ENCODE peak calls at places on chromosomes 3 and 15, in six cellular contexts. K, E, Q, T, W and C are unnamed samples.

GRCh38 chr15:66907826-66908502 is 157.4 kb upstream of the SMAD3 start:
- DNase-seq in K (no peak), E (no peak), T (no peak), Q (peak), W (no peak), C (peak)

GRCh38 chr3:50390523-50391177 is 31.3 kb upstream of the TMEM115 start:
- DNase-seq in Q (no peak), E (peak), T (no peak), W (no peak), K (no peak), C (no peak)

GRCh38 chr3:72231439-72232196 is 446.7 kb upstream of the PROK2 start:
- DNase-seq in Q (peak), K (no peak), W (no peak), E (no peak), T (no peak), C (no peak)

GRCh38 chr15:51736646-51737537 is 563 bp downstream of the LYSMD2 start:
- DNase-seq in K (peak), Q (peak), T (peak), E (peak), W (no peak), C (no peak)

GRCh38 chr15:44536298-44536961 is 517 bp upstream of the EIF3J start:
- DNase-seq in K (peak), E (peak), W (peak), T (peak), Q (peak), C (peak)

GRCh38 chr15:80703965-80704364 is 8.9 kb downstream of the ABHD17C start:
- DNase-seq in K (no peak), E (no peak), T (no peak), W (no peak), Q (no peak), C (no peak)

GRCh38 chr3:194306771-194307640 is 44.1 kb downstream of the CPN2 start:
- DNase-seq in Q (no peak), K (no peak), W (no peak), E (no peak), T (no peak), C (peak)

GRCh38 chr3:95134693-95135375 is 1072.0 kb downstream of the NSUN3 start:
- DNase-seq in K (peak), Q (peak), T (no peak), E (no peak), W (no peak), C (peak)

GRCh38 chr3:45008117-45008516 is 18.0 kb upstream of the CLEC3B start:
- DNase-seq in T (no peak), W (no peak), K (no peak), E (no peak), Q (peak), C (no peak)

GRCh38 chr3:77536038-77536775 is 496.3 kb downstream of the ROBO2 start:
- DNase-seq in Q (no peak), E (no peak), W (no peak), K (peak), T (peak), C (no peak)

GRCh38 chr3:185318136-185318535 is 44.8 kb upstream of the MAP3K13 start:
- DNase-seq in E (no peak), Q (no peak), T (no peak), W (no peak), K (peak), C (no peak)

GRCh38 chr3:4139462-4140140 is 163.6 kb upstream of the SETMAR start:
- DNase-seq in T (no peak), K (no peak), E (no peak), W (no peak), Q (no peak), C (no peak)
- TF ChIP-seq EZH2phosphoT487 in T (no peak), K (no peak), E (no peak), W (no peak), Q (no peak), C (no peak)

GRCh38 chr3:62371735-62372591 is 1.4 kb downstream of the FEZF2 start:
- DNase-seq in E (peak), W (no peak), K (no peak), T (peak), Q (no peak), C (no peak)
- H3K4me3 ChIP-seq in E (no peak), W (no peak), K (no peak), T (peak), Q (no peak), C (no peak)

GRCh38 chr15:74543043-74543422 is 2.0 kb downstream of the ARID3B start:
- DNase-seq in T (no peak), E (no peak), K (no peak), Q (no peak), W (no peak), C (no peak)
- H3K9ac ChIP-seq in T (peak), E (no peak), K (peak), Q (no peak), W (no peak), C (peak)

GRCh38 chr3:28835249-28835648 is 445.6 kb upstream of the RBMS3 start:
- DNase-seq in K (no peak), Q (no peak), T (no peak), E (no peak), W (no peak), C (no peak)
- TF ChIP-seq EZH2phosphoT487 in K (no peak), Q (no peak), T (no peak), E (no peak), W (no peak), C (no peak)

DNA sequence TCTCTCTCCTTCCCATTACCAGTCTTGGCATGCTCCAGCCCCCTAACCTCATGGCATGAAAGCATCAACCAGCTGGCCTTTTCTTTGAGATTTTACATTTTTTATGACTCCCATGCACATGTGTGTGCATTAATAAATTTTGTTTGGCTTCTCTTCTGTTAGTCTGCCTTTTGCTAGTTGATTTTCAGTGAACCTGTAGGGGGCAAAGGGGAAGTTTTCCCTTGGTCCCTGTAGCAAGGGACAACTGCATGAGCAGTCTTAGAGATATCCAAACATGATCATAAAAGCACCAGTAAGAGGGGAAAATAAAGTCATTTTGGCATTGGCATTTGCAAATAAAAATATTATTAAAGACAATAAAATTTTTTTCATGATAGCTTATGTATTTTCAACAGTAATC is 73.7 kb downstream of the OXSM start:
- DNase-seq in T (peak), Q (no peak), W (no peak), K (peak), E (no peak), C (peak)
- H3K4me3 ChIP-seq in T (no peak), Q (no peak), W (no peak), K (no peak), E (no peak), C (peak)

GRCh38 chr3:197790033-197790432 is 1.0 kb upstream of the LRCH3 start:
- DNase-seq in K (no peak), E (no peak), Q (no peak), T (no peak), W (no peak), C (no peak)
- H3K9ac ChIP-seq in K (no peak), E (no peak), Q (peak), T (no peak), W (no peak), C (peak)

GRCh38 chr3:53721187-53721946 is 124.9 kb downstream of the CHDH start:
- DNase-seq in W (no peak), Q (peak), T (peak), E (no peak), K (peak), C (no peak)
- TF ChIP-seq EZH2phosphoT487 in W (no peak), Q (no peak), T (no peak), E (no peak), K (no peak), C (no peak)

DNA sequence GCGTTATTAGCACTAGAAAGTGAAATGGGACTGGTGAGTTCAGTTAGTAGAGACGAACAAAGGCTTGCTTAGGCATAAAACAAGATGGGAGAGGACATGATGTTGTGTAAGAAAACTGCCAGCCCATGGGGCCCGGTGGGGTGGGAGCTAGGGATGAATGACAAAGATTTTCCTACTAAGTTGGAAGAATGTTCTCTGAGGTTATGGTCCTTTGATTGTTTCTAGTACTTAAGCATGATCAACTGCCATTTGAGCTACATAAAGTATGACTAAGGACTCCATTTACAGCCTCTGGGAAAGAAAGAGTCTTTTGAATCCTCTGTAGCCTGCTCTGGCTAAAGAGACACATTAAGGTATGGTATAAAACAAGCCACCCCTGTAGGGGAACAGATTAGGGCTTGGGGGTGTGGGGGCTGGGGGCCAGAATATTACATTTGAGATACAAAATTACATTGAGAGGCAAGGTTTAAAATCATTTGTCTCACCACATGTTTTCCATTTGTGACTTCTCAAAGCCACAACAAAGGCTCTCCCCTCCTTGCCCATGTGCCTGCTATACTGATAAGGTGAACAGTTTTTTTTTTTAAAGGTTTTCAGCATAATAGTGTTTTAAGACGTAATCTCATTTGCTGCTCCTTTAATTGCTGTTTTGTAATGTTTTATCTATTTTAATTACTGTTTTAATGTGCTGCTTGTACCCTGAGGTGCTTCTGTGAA is 323.3 kb downstream of the CHST2 start:
- DNase-seq in W (no peak), E (no peak), T (no peak), K (peak), Q (peak), C (no peak)
- H3K4me3 ChIP-seq in W (no peak), E (no peak), T (no peak), K (no peak), Q (no peak), C (no peak)